ENCODE peak calls at places on chromosomes 6 and 20, in eight cellular contexts. E, T, N, C, Y, X, G and B are unnamed samples.

GRCh38 chr6:156816505-156816904 is 39.3 kb downstream of the ARID1B start:
- DNase-seq in E (no peak), T (peak; percentile 52), N (no peak), C (no peak), Y (no peak), X (peak; percentile 69), G (no peak), B (peak; percentile 41)

GRCh38 chr6:166540631-166541331 is 45.7 kb downstream of the RAMACL start:
- DNase-seq in E (no peak), T (peak; percentile 57), N (no peak), C (no peak), Y (peak; percentile 26), X (peak; percentile 25), G (no peak), B (no peak)

GRCh38 chr6:152301021-152301805 is 335.9 kb downstream of the SYNE1 start:
- DNase-seq in E (no peak), T (no peak), N (no peak), C (no peak), Y (no peak), X (no peak), G (no peak), B (no peak)

GRCh38 chr6:156599977-156600647 is 177.1 kb upstream of the ARID1B start:
- DNase-seq in E (peak; percentile 87), T (no peak), N (no peak), C (no peak), Y (no peak), X (peak; percentile 54), G (no peak), B (no peak)

GRCh38 chr6:39143238-39143930 is 28.4 kb upstream of the SAYSD1 start:
- DNase-seq in E (no peak), T (no peak), N (no peak), C (no peak), Y (no peak), X (no peak), G (no peak), B (no peak)

GRCh38 chr6:71349976-71350615 is 61.5 kb downstream of the OGFRL1 start:
- DNase-seq in E (peak; percentile 82), T (no peak), N (no peak), C (no peak), Y (no peak), X (no peak), G (no peak), B (no peak)

GRCh38 chr20:8803065-8803464 is 265.8 kb upstream of the PLCB4 start:
- DNase-seq in E (no peak), T (no peak), N (no peak), C (no peak), Y (no peak), X (no peak), G (no peak), B (no peak)

GRCh38 chr20:41223112-41223511 is 85.8 kb downstream of the PLCG1 start:
- DNase-seq in E (no peak), T (no peak), N (no peak), C (no peak), Y (no peak), X (no peak), G (no peak), B (no peak)

GRCh38 chr6:16803294-16804006 is 42.2 kb upstream of the ATXN1 start:
- DNase-seq in E (peak; percentile 82), T (no peak), N (no peak), C (no peak), Y (peak; percentile 22), X (peak; percentile 21), G (no peak), B (no peak)
- TF ChIP-seq POLR2A in E (no peak), T (no peak), N (no peak), C (no peak), Y (no peak), X (no peak), G (no peak), B (no peak)

DNA sequence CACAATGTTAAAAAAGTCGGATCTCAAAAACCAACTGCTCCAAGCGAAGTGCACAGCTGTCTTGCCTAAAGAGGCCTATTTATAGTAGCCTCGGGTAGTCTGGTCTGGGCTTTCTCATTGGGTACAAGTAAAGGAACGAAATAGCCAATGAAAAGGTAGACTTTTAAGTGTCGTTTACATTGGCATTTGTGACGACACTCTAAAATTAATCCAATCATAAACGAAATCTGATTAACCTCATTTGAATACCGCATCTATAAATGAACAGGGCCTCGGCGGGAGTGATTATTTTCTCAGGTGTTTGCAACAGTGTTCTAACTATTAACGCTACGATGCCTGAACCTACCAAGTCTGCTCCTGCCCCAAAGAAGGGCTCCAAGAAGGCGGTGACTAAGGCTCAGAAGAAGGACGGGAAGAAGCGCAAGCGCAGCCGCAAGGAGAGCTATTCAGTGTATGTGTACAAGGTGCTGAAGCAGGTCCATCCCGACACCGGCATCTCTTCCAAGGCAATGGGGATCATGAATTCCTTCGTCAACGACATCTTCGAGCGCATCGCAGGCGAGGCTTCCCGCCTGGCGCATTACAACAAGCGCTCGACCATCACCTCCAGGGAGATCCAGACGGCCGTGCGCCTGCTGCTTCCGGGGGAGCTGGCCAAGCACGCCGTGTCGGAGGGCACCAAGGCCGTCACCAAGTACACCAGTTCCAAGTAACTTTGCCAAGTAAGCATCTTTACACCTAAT is 70.8 kb downstream of the HFE start:
- DNase-seq in E (peak; percentile 95), T (peak; percentile 83), N (peak; percentile 87), C (peak; percentile 99), Y (peak; percentile 94), X (peak; percentile 93), G (peak; percentile 95), B (peak; percentile 98)
- TF ChIP-seq POLR2A in E (peak; percentile 100), T (peak; percentile 100), N (peak; percentile 90), C (peak; percentile 96), Y (peak; percentile 95), X (peak; percentile 100), G (peak; percentile 100), B (peak; percentile 95)

GRCh38 chr6:30879684-30880427 is 4.5 kb upstream of the DDR1 start:
- DNase-seq in E (no peak), T (no peak), N (no peak), C (no peak), Y (peak; percentile 67), X (no peak), G (no peak), B (peak; percentile 80)

GRCh38 chr6:30875244-30876038 is 8.9 kb upstream of the DDR1 start:
- DNase-seq in E (no peak), T (no peak), N (no peak), C (no peak), Y (peak; percentile 77), X (no peak), G (no peak), B (no peak)

GRCh38 chr6:30880563-30881252 is 3.6 kb upstream of the DDR1 start:
- DNase-seq in E (no peak), T (no peak), N (no peak), C (no peak), Y (no peak), X (no peak), G (no peak), B (no peak)

GRCh38 chr6:30876039-30876730 is 8.1 kb upstream of the DDR1 start:
- DNase-seq in E (peak; percentile 83), T (no peak), N (no peak), C (peak; percentile 56), Y (no peak), X (peak; percentile 63), G (no peak), B (no peak)

DNA sequence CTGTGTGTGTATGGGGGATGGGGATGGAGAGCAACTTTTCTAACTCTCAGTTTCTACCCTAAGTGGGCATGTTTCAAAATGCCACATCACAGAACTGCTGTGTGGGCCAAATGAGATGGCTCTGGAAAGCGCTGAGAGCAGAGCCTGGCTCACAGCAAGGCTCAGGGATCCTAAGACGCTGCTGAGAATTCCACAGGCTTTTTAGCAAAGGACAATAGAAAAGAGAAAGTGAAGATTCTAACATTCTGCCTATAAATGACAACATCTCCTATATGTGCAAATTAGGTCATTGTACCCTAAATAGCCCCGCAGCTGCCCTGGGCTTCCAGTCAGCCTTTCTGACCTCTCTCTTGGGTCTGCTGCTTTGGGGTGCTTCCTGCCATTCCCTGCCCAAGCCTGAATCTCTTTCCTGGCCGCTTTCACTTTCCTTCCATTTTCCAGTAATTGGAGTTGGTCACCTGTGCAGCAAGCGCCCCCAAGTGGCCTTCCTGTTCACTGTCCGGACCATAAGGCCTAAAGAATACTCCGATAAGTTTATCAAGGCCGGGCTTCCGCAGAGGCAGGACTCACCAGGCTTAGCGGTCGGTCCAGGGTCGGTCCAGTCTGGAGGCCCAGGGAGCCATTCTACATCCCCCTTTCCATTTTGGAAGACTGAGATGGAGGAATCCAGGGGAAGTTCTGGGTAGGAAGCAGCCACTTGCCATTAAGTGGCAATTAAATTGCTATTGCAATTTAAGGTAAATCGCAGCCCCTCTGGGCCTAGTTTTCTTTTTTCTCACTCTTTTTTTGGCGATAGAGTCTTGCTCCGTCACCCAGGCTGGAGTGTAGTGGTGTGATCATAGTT is 6.7 kb upstream of the DDR1 start:
- DNase-seq in E (peak; percentile 95), T (peak; percentile 91), N (peak; percentile 76), C (peak; percentile 77), Y (peak; percentile 84), X (peak; percentile 95), G (peak; percentile 93), B (peak; percentile 81)
- TF ChIP-seq POLR2A in E (no peak), T (no peak), N (no peak), C (no peak), Y (no peak), X (peak; percentile 40), G (no peak), B (no peak)

GRCh38 chr20:63657260-63657936 is 714 bp upstream of the RTEL1 start:
- DNase-seq in E (peak; percentile 64), T (no peak), N (no peak), C (no peak), Y (peak; percentile 44), X (no peak), G (peak; percentile 85), B (no peak)

GRCh38 chr20:63658749-63659187 is 656 bp downstream of the RTEL1 start:
- DNase-seq in E (no peak), T (no peak), N (no peak), C (no peak), Y (no peak), X (peak; percentile 34), G (peak; percentile 89), B (peak; percentile 69)

GRCh38 chr20:63659370-63659769 is 1.3 kb downstream of the RTEL1 start:
- DNase-seq in E (peak; percentile 60), T (no peak), N (no peak), C (no peak), Y (no peak), X (no peak), G (peak; percentile 77), B (no peak)

GRCh38 chr20:63656451-63656850 is 1.7 kb upstream of the RTEL1 start:
- DNase-seq in E (no peak), T (no peak), N (no peak), C (no peak), Y (peak; percentile 20), X (no peak), G (no peak), B (no peak)

DNA sequence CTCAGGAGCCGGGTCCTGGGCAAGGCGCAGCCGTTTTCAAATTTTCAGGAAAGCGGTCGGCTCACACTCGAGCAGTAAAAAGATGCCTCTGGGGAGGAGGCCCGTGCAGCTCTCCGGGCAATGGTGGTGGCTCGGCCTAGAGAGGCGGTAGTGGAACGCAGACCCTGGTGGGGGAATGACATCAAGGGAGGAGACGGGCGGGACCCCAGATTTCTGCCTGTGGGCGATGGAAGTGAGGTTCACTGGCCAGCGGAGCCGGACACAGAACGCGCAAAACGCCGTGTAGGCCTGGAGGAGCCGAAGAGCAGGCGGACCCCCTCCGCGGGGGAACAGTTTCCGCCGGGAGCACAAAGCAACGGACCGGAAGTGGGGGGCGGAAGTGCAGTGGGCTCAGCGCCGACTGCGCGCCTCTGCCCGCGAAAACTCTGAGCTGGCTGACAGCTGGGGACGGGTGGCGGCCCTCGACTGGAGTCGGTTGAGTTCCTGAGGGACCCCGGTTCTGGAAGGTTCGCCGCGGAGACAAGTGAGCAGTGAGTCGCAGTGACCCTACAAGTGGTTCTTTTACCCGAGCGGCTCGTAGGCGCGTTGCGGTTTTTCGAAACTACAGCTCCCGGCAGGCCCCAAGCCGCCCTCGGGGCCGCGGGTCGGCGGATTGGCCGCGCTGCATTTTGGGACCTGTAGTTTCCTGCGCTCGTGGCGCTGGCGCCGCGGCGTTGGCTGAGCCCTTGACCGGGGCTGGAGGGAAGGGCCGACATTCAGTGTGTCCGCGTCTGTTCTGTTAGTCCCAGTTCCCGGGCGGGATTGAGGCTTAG is at the start of gene RTEL1:
- DNase-seq in E (peak; percentile 96), T (peak; percentile 85), N (peak; percentile 97), C (peak; percentile 80), Y (peak; percentile 92), X (peak; percentile 91), G (peak; percentile 97), B (peak; percentile 95)
- TF ChIP-seq POLR2A in E (peak; percentile 39), T (peak; percentile 13), N (no peak), C (no peak), Y (peak; percentile 83), X (peak; percentile 56), G (no peak), B (peak; percentile 81)